ENCODE peak calls at places on chromosomes 7 and 10, in four cellular contexts. One of them, this sample, is unnamed.

GRCh38 chr10:30063098-30063497 is 3.7 kb upstream of the JCAD start:
- DNase-seq in CD4-positive, CD25-positive, alpha-beta regulatory T cell: no peak
- DNase-seq in cardiac muscle cell: peak; percentile 79
- DNase-seq in pancreas: no peak
- DNase-seq in this sample: no peak

GRCh38 chr7:92569137-92569536 is 21.1 kb downstream of the FAM133B start:
- DNase-seq in CD4-positive, CD25-positive, alpha-beta regulatory T cell: no peak
- DNase-seq in cardiac muscle cell: peak; percentile 65
- DNase-seq in pancreas: no peak
- DNase-seq in this sample: no peak

GRCh38 chr7:142770720-142771352 is at the start of gene PRSS2:
- DNase-seq in CD4-positive, CD25-positive, alpha-beta regulatory T cell: no peak
- DNase-seq in cardiac muscle cell: no peak
- DNase-seq in pancreas: peak; percentile 92
- DNase-seq in this sample: no peak

GRCh38 chr7:154684651-154685563 is 318.0 kb downstream of the PAXIP1 start:
- DNase-seq in CD4-positive, CD25-positive, alpha-beta regulatory T cell: no peak
- DNase-seq in cardiac muscle cell: no peak
- DNase-seq in pancreas: no peak
- DNase-seq in this sample: no peak

GRCh38 chr7:150444141-150444540 is 6.3 kb upstream of the GIMAP8 start:
- DNase-seq in CD4-positive, CD25-positive, alpha-beta regulatory T cell: no peak
- DNase-seq in cardiac muscle cell: no peak
- DNase-seq in pancreas: no peak
- DNase-seq in this sample: no peak

GRCh38 chr7:121954803-121955202 is 81.8 kb downstream of the PTPRZ1 start:
- DNase-seq in CD4-positive, CD25-positive, alpha-beta regulatory T cell: no peak
- DNase-seq in cardiac muscle cell: peak; percentile 38
- DNase-seq in pancreas: no peak
- DNase-seq in this sample: no peak

GRCh38 chr10:93088466-93088865 is 14.8 kb downstream of the CYP26A1 start:
- DNase-seq in CD4-positive, CD25-positive, alpha-beta regulatory T cell: no peak
- DNase-seq in cardiac muscle cell: no peak
- DNase-seq in pancreas: no peak
- DNase-seq in this sample: no peak

GRCh38 chr7:87100326-87100725 is 40.9 kb upstream of the ELAPOR2 start:
- DNase-seq in CD4-positive, CD25-positive, alpha-beta regulatory T cell: no peak
- DNase-seq in cardiac muscle cell: no peak
- DNase-seq in pancreas: no peak
- DNase-seq in this sample: no peak

GRCh38 chr7:77687747-77688144 is 8.5 kb upstream of the RSBN1L start:
- DNase-seq in CD4-positive, CD25-positive, alpha-beta regulatory T cell: peak; percentile 14
- DNase-seq in cardiac muscle cell: no peak
- DNase-seq in pancreas: no peak
- DNase-seq in this sample: no peak

GRCh38 chr10:95276367-95277200 is 14.2 kb downstream of the PDLIM1 start:
- DNase-seq in CD4-positive, CD25-positive, alpha-beta regulatory T cell: no peak
- DNase-seq in cardiac muscle cell: peak; percentile 72
- DNase-seq in pancreas: no peak
- DNase-seq in this sample: no peak

GRCh38 chr7:28573059-28573553 is 160.8 kb downstream of the CREB5 start:
- DNase-seq in CD4-positive, CD25-positive, alpha-beta regulatory T cell: no peak
- DNase-seq in cardiac muscle cell: peak; percentile 61
- DNase-seq in pancreas: peak; percentile 65
- DNase-seq in this sample: no peak

GRCh38 chr7:51182767-51183166 is 133.8 kb downstream of the COBL start:
- DNase-seq in CD4-positive, CD25-positive, alpha-beta regulatory T cell: no peak
- DNase-seq in cardiac muscle cell: no peak
- DNase-seq in pancreas: no peak
- DNase-seq in this sample: no peak

GRCh38 chr7:124764847-124765400 is 668 bp downstream of the GPR37 start:
- DNase-seq in CD4-positive, CD25-positive, alpha-beta regulatory T cell: peak; percentile 11
- DNase-seq in cardiac muscle cell: peak; percentile 1
- DNase-seq in pancreas: no peak
- DNase-seq in this sample: peak; percentile 11

GRCh38 chr10:127041561-127041960 is 136.3 kb downstream of the DOCK1 start:
- DNase-seq in CD4-positive, CD25-positive, alpha-beta regulatory T cell: no peak
- DNase-seq in cardiac muscle cell: peak; percentile 86
- DNase-seq in pancreas: no peak
- DNase-seq in this sample: no peak

GRCh38 chr10:104638861-104639594 is 2.1 kb upstream of the SORCS3 start:
- DNase-seq in CD4-positive, CD25-positive, alpha-beta regulatory T cell: no peak
- DNase-seq in cardiac muscle cell: peak; percentile 7
- DNase-seq in pancreas: no peak
- DNase-seq in this sample: no peak

GRCh38 chr10:44926771-44927751 is 15.9 kb downstream of the TMEM72 start:
- DNase-seq in CD4-positive, CD25-positive, alpha-beta regulatory T cell: no peak
- DNase-seq in cardiac muscle cell: peak; percentile 68
- DNase-seq in pancreas: no peak
- DNase-seq in this sample: no peak

GRCh38 chr7:99090811-99091582 is 52.9 kb downstream of the SMURF1 start:
- DNase-seq in CD4-positive, CD25-positive, alpha-beta regulatory T cell: no peak
- DNase-seq in cardiac muscle cell: no peak
- DNase-seq in pancreas: no peak
- DNase-seq in this sample: no peak

GRCh38 chr7:28298870-28299484 is 113.3 kb upstream of the CREB5 start:
- DNase-seq in CD4-positive, CD25-positive, alpha-beta regulatory T cell: no peak
- DNase-seq in cardiac muscle cell: peak; percentile 66
- DNase-seq in pancreas: no peak
- DNase-seq in this sample: no peak

DNA sequence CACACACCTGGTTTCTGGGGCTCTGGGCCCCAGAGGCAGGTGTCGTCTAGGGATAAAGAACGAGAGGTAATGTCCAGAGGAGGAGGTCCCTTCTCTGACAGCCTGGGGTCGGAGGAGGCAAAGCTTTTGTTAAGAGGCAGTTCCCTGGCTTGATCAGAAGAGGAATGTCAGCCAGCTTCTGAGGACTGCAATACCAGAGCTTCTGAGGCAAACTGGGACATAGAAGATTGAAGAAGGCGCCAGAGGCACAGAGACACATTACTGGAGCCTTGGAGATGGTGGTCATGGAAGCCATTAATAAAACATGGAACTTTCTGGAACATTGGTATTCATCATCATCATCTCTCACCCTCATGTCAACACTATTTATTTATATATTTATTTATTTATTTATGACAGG is 53.3 kb downstream of the PYROXD2 start:
- DNase-seq in CD4-positive, CD25-positive, alpha-beta regulatory T cell: no peak
- DNase-seq in cardiac muscle cell: no peak
- DNase-seq in pancreas: no peak
- DNase-seq in this sample: no peak
- H3K4me3 ChIP-seq in CD4-positive, CD25-positive, alpha-beta regulatory T cell: no peak overlapping the region
- H3K4me3 ChIP-seq in cardiac muscle cell: no peak overlapping the region
- H3K4me3 ChIP-seq in pancreas: no peak overlapping the region
- H3K4me3 ChIP-seq in this sample: no peak overlapping the region

GRCh38 chr7:143882020-143882610 is 19.9 kb downstream of the TCAF1 start:
- DNase-seq in CD4-positive, CD25-positive, alpha-beta regulatory T cell: no peak
- DNase-seq in cardiac muscle cell: peak; percentile 91
- DNase-seq in pancreas: no peak
- DNase-seq in this sample: no peak
- H3K4me3 ChIP-seq in CD4-positive, CD25-positive, alpha-beta regulatory T cell: no peak overlapping the region
- H3K4me3 ChIP-seq in cardiac muscle cell: peak overlapping the region; percentile 55
- H3K4me3 ChIP-seq in pancreas: peak overlapping the region; percentile 13
- H3K4me3 ChIP-seq in this sample: no peak overlapping the region

DNA sequence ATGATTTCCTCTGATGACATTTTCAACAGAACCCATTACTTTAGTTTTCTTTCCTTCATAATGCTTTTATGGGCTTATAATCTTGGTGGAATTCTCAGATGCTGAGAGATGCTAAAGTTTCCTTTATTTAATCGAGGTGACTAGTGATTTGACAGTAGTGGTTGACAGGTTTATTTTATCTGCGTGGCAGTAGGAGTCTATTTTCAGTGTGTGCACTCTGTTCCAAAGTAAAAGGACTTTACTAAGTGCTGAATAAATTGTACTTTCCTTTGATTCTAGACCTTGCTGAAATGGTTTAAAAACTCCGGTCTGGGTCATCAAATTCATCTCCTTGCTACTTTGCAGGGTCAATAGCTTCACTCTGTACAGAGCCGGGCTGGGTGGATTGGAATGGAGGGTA is 900.3 kb downstream of the LRMDA start:
- DNase-seq in CD4-positive, CD25-positive, alpha-beta regulatory T cell: no peak
- DNase-seq in cardiac muscle cell: no peak
- DNase-seq in pancreas: no peak
- DNase-seq in this sample: no peak
- H3K4me3 ChIP-seq in CD4-positive, CD25-positive, alpha-beta regulatory T cell: no peak overlapping the region
- H3K4me3 ChIP-seq in cardiac muscle cell: no peak overlapping the region
- H3K4me3 ChIP-seq in pancreas: no peak overlapping the region
- H3K4me3 ChIP-seq in this sample: no peak overlapping the region

GRCh38 chr10:125161570-125162139 is 1.3 kb upstream of the CTBP2 start:
- DNase-seq in CD4-positive, CD25-positive, alpha-beta regulatory T cell: no peak
- DNase-seq in cardiac muscle cell: no peak
- DNase-seq in pancreas: peak; percentile 51
- DNase-seq in this sample: no peak
- H3K4me3 ChIP-seq in CD4-positive, CD25-positive, alpha-beta regulatory T cell: no peak overlapping the region
- H3K4me3 ChIP-seq in cardiac muscle cell: peak overlapping the region; percentile 97
- H3K4me3 ChIP-seq in pancreas: peak overlapping the region; percentile 60
- H3K4me3 ChIP-seq in this sample: no peak overlapping the region

DNA sequence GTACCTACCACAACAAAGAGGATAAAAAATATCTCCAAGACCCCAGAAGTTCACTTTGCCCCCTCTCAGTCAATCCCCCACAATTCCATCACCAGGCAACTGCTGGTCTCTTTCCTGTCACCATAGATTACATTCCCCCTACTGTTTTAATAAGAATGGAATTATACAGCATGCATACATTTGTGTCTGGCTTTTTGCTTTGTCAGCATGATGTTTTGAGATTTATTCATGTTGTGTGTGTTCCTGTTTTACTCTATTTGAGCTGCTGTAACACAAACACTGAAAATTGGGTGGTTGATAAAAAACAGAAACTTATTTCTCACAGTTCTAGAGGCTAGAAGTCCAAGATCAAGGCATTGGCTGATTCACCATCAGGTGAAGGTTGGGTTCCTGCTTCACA is 214.5 kb upstream of the IGFBP3 start:
- DNase-seq in CD4-positive, CD25-positive, alpha-beta regulatory T cell: no peak
- DNase-seq in cardiac muscle cell: no peak
- DNase-seq in pancreas: no peak
- DNase-seq in this sample: no peak
- H3K4me3 ChIP-seq in CD4-positive, CD25-positive, alpha-beta regulatory T cell: no peak overlapping the region
- H3K4me3 ChIP-seq in cardiac muscle cell: no peak overlapping the region
- H3K4me3 ChIP-seq in pancreas: no peak overlapping the region
- H3K4me3 ChIP-seq in this sample: no peak overlapping the region

GRCh38 chr7:129781856-129782256 is 170.3 kb downstream of the NRF1 start:
- DNase-seq in CD4-positive, CD25-positive, alpha-beta regulatory T cell: no peak
- DNase-seq in cardiac muscle cell: no peak
- DNase-seq in pancreas: peak; percentile 22
- DNase-seq in this sample: no peak

GRCh38 chr7:129784437-129784782 is 168.3 kb downstream of the UBE2H start:
- DNase-seq in CD4-positive, CD25-positive, alpha-beta regulatory T cell: no peak
- DNase-seq in cardiac muscle cell: no peak
- DNase-seq in pancreas: no peak
- DNase-seq in this sample: no peak

GRCh38 chr7:129782257-129783096 is 170.3 kb downstream of the UBE2H start:
- DNase-seq in CD4-positive, CD25-positive, alpha-beta regulatory T cell: no peak
- DNase-seq in cardiac muscle cell: no peak
- DNase-seq in pancreas: no peak
- DNase-seq in this sample: no peak

GRCh38 chr7:129784783-129785456 is 167.8 kb downstream of the UBE2H start:
- DNase-seq in CD4-positive, CD25-positive, alpha-beta regulatory T cell: no peak
- DNase-seq in cardiac muscle cell: no peak
- DNase-seq in pancreas: no peak
- DNase-seq in this sample: no peak

DNA sequence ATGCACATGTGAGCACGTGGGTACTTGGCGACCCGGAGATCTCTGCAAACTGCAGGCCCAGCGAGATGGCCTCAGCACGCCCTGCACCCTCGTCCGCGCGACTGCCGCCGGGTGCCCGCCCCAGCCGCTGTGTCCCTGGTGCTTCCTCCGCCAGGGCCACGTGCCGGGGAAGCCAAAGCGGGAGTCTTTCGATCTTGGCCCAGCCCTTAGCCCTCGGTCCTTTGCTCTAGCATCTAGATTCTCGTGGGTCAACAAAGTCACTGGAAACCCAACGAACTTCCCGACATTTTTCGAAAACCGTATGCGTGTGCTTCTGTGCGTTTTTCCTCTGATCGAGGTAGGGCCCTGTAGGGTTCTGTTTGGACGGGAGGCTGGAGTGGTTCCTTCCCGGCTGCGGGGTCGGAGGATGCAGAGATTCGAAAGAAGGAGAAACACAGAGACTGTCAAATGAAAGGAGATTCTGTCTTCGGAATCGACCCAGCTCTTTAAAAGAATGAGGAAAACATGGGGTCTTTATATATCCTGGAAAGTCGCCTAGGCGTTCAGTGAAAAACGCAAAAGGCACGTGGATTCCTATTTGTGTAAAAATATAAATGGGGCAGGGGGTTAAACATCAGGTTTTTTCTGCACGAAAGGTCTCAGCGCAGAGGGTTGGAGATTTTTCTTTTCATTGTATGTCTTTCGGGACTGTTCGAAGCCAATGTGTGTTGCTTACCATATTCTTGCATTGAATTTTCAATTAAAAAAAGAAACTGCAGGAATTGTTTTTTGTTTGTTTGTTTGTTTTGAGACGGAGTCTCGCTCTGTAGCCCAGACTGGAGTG is 169.5 kb downstream of the UBE2H start:
- DNase-seq in CD4-positive, CD25-positive, alpha-beta regulatory T cell: no peak
- DNase-seq in cardiac muscle cell: no peak
- DNase-seq in pancreas: no peak
- DNase-seq in this sample: no peak
- H3K4me3 ChIP-seq in CD4-positive, CD25-positive, alpha-beta regulatory T cell: no peak overlapping the region
- H3K4me3 ChIP-seq in cardiac muscle cell: no peak overlapping the region
- H3K4me3 ChIP-seq in pancreas: no peak overlapping the region
- H3K4me3 ChIP-seq in this sample: no peak overlapping the region

This sample was measured in naive thymus-derived CD4-positive, alpha-beta T cell.